ENCODE peak calls at places on chromosome 13, in five cellular contexts. N is stomach, M is endodermal cell, V is lower lobe of right lung, Q is neural progenitor cell. D is an unnamed sample.

GRCh38 chr13:69935043-69935442 is 172.6 kb upstream of the ATXN8OS start:
- DNase-seq in N (no peak), M (no peak), V (no peak), Q (no peak), D (no peak)

GRCh38 chr13:87684850-87685735 is 13.9 kb downstream of the SLITRK5 start:
- DNase-seq in N (no peak), M (no peak), V (no peak), Q (no peak), D (no peak)

GRCh38 chr13:76758257-76758656 is 127.9 kb downstream of the KCTD12 start:
- DNase-seq in N (no peak), M (no peak), V (no peak), Q (no peak), D (no peak)

GRCh38 chr13:42815686-42816085 is 34.3 kb downstream of the FAM216B start:
- DNase-seq in N (no peak), M (no peak), V (no peak), Q (no peak), D (no peak)

GRCh38 chr13:44471686-44472085 is 98.1 kb downstream of the SERP2 start:
- DNase-seq in N (no peak), M (no peak), V (no peak), Q (no peak), D (no peak)

GRCh38 chr13:39245688-39246087 is 207.4 kb downstream of the NHLRC3 start:
- DNase-seq in N (no peak), M (no peak), V (no peak), Q (no peak), D (no peak)

GRCh38 chr13:23321534-23322241 is 111.8 kb downstream of the SACS start:
- DNase-seq in N (no peak), M (no peak), V (no peak), Q (no peak), D (no peak)

GRCh38 chr13:42283574-42283973 is 11.6 kb downstream of the AKAP11 start:
- DNase-seq in N (no peak), M (no peak), V (no peak), Q (no peak), D (no peak)

GRCh38 chr13:21528616-21529015 is 69.5 kb upstream of the ZDHHC20 start:
- DNase-seq in N (no peak), M (no peak), V (no peak), Q (no peak), D (no peak)

GRCh38 chr13:20492641-20493040 is 33.0 kb downstream of the CRYL1 start:
- DNase-seq in N (no peak), M (peak; percentile 77), V (no peak), Q (peak; percentile 41), D (no peak)

GRCh38 chr13:78028960-78029359 is 110.3 kb upstream of the EDNRB start:
- DNase-seq in N (no peak), M (no peak), V (no peak), Q (no peak), D (no peak)

GRCh38 chr13:109569938-109570711 is 216.3 kb downstream of the IRS2 start:
- DNase-seq in N (peak; percentile 44), M (no peak), V (no peak), Q (no peak), D (no peak)

GRCh38 chr13:108195146-108195545 is 20.2 kb downstream of the LIG4 start:
- DNase-seq in N (no peak), M (no peak), V (no peak), Q (no peak), D (no peak)

GRCh38 chr13:40586886-40587285 is 79.6 kb downstream of the FOXO1 start:
- DNase-seq in N (no peak), M (no peak), V (no peak), Q (no peak), D (no peak)

GRCh38 chr13:76455960-76456359 is 430.2 kb downstream of the KCTD12 start:
- DNase-seq in N (no peak), M (no peak), V (no peak), Q (no peak), D (no peak)

GRCh38 chr13:35356572-35356971 is 119.9 kb downstream of the MAB21L1 start:
- DNase-seq in N (no peak), M (no peak), V (peak; percentile 44), Q (no peak), D (no peak)

GRCh38 chr13:71860547-71861131 is 6.4 kb downstream of the DACH1 start:
- DNase-seq in N (no peak), M (no peak), V (no peak), Q (no peak), D (no peak)

GRCh38 chr13:102770435-102770834 is 3.2 kb downstream of the TEX30 start:
- DNase-seq in N (no peak), M (no peak), V (no peak), Q (no peak), D (no peak)

GRCh38 chr13:112928958-112929777 is 39.8 kb upstream of the MCF2L start:
- DNase-seq in N (no peak), M (no peak), V (no peak), Q (no peak), D (no peak)

GRCh38 chr13:70297219-70297618 is 189.0 kb upstream of the KLHL1 start:
- DNase-seq in N (no peak), M (no peak), V (no peak), Q (no peak), D (no peak)

GRCh38 chr13:75566658-75567057 is 17.1 kb downstream of the UCHL3 start:
- DNase-seq in N (no peak), M (no peak), V (no peak), Q (no peak), D (no peak)

GRCh38 chr13:21152251-21152899 is 24.0 kb downstream of the SKA3 start:
- DNase-seq in N (no peak), M (peak; percentile 54), V (no peak), Q (peak; percentile 14), D (no peak)

GRCh38 chr13:102402292-102402691 is 444 bp upstream of the FGF14 start:
- DNase-seq in N (no peak), M (peak; percentile 87), V (no peak), Q (peak; percentile 91), D (no peak)

GRCh38 chr13:24264976-24265375 is 44.4 kb upstream of the C1QTNF9 start:
- DNase-seq in N (no peak), M (no peak), V (peak; percentile 75), Q (no peak), D (no peak)

GRCh38 chr13:44198826-44199225 is 174.8 kb upstream of the SERP2 start:
- DNase-seq in N (no peak), M (no peak), V (no peak), Q (no peak), D (no peak)

GRCh38 chr13:107190065-107190464 is 622.1 kb upstream of the ARGLU1 start:
- DNase-seq in N (no peak), M (no peak), V (no peak), Q (no peak), D (no peak)

GRCh38 chr13:21478881-21479808 is 20.0 kb upstream of the ZDHHC20 start:
- DNase-seq in N (no peak), M (no peak), V (no peak), Q (peak; percentile 80), D (no peak)

GRCh38 chr13:110409581-110409992 is 102.5 kb downstream of the COL4A2 start:
- DNase-seq in N (no peak), M (no peak), V (no peak), Q (no peak), D (no peak)

GRCh38 chr13:30978981-30979956 is 46.8 kb downstream of the TEX26 start:
- DNase-seq in N (peak; percentile 30), M (peak; percentile 96), V (peak; percentile 66), Q (peak; percentile 83), D (peak; percentile 12)

GRCh38 chr13:99693351-99693750 is 192.1 kb downstream of the TM9SF2 start:
- DNase-seq in N (no peak), M (no peak), V (no peak), Q (no peak), D (no peak)

GRCh38 chr13:26342898-26343297 is 89.0 kb downstream of the CDK8 start:
- DNase-seq in N (no peak), M (no peak), V (no peak), Q (no peak), D (no peak)

GRCh38 chr13:36555151-36555986 is 118.5 kb upstream of the SERTM1 start:
- DNase-seq in N (no peak), M (no peak), V (no peak), Q (no peak), D (no peak)

GRCh38 chr13:41040584-41041334 is 20.6 kb upstream of the WBP4 start:
- DNase-seq in N (no peak), M (no peak), V (no peak), Q (no peak), D (no peak)

GRCh38 chr13:29454931-29455481 is 140.5 kb downstream of the SLC7A1 start:
- DNase-seq in N (no peak), M (peak; percentile 62), V (no peak), Q (peak; percentile 11), D (no peak)

GRCh38 chr13:91291078-91291477 is 56.4 kb upstream of the MIR17HG start:
- DNase-seq in N (no peak), M (no peak), V (no peak), Q (peak; percentile 15), D (no peak)

GRCh38 chr13:59638404-59638803 is 525.3 kb downstream of the DIAPH3 start:
- DNase-seq in N (no peak), M (no peak), V (no peak), Q (no peak), D (no peak)

GRCh38 chr13:107296804-107297203 is 728.9 kb upstream of the ARGLU1 start:
- DNase-seq in N (no peak), M (no peak), V (no peak), Q (no peak), D (no peak)

DNA sequence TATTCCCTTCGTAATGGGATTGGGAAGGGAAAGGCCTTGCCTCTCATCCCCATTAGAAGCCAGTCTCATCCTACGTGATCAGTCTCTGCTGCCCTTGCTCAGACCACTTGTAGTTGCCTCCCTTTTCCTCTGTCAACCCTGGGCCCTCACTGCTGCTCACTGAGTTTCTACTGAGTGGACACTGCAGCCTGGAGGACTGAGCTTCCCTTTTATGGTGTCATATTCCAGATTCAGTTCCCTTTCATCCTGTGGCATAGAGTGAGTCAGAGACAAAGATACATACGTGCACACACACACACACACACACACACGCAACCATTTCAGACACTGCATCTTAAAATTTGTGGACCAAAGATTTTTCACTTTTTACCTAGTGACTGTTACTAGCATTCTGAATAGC is 56.6 kb downstream of the COG3 start:
- DNase-seq in N (no peak), M (no peak), V (no peak), Q (no peak), D (no peak)
- H3K36me3 ChIP-seq in N (peaks cover 47% of the 10 kb centered on the region), M (peaks cover 65% of the 10 kb centered on the region), V (peaks cover 82% of the 10 kb centered on the region), Q (no peaks in the 10 kb centered on the region), D (peaks cover 9% of the 10 kb centered on the region)

GRCh38 chr13:79933389-79933788 is 407.5 kb downstream of the SPRY2 start:
- DNase-seq in N (no peak), M (no peak), V (no peak), Q (no peak), D (no peak)
- TF ChIP-seq CTCF in N (no peak), M (no peak), V (no peak), Q (no peak), D (no peak)

GRCh38 chr13:114259974-114260373 is 21.4 kb upstream of the UPF3A start:
- DNase-seq in N (no peak), M (no peak), V (no peak), Q (no peak), D (no peak)
- H3K36me3 ChIP-seq in N (peaks cover 56% of the 10 kb centered on the region), M (peaks cover 84% of the 10 kb centered on the region), V (peaks cover 100% of the 10 kb centered on the region), Q (peaks cover 17% of the 10 kb centered on the region), D (peaks cover 10% of the 10 kb centered on the region)

GRCh38 chr13:51276684-51277083 is 54.5 kb downstream of the FAM124A start:
- DNase-seq in N (no peak), M (peak; percentile 17), V (no peak), Q (no peak), D (no peak)
- TF ChIP-seq CTCF in N (no peak), M (no peak), V (no peak), Q (no peak), D (no peak)

D was measured in GM06990.